ENCODE peak calls at places on chromosomes 12 and 14, in ten cellular contexts. One of them, this sample, is unnamed.

GRCh38 chr14:80607430-80608200 is 333.9 kb downstream of the CEP128 start:
- DNase-seq in K562: no peak
- DNase-seq in sigmoid colon: no peak
- DNase-seq in GM12878: no peak
- DNase-seq in transverse colon: no peak
- DNase-seq in H1: no peak
- DNase-seq in esophagus muscularis mucosa: no peak
- DNase-seq in HepG2: no peak
- DNase-seq in suprapubic skin: no peak
- DNase-seq in upper lobe of left lung: no peak
- DNase-seq in this sample: no peak

GRCh38 chr12:29818925-29819324 is 35.2 kb upstream of the TMTC1 start:
- DNase-seq in H1: no peak
- DNase-seq in transverse colon: no peak
- DNase-seq in sigmoid colon: no peak
- DNase-seq in esophagus muscularis mucosa: no peak
- DNase-seq in HepG2: no peak
- DNase-seq in suprapubic skin: no peak
- DNase-seq in K562: no peak
- DNase-seq in upper lobe of left lung: no peak
- DNase-seq in GM12878: no peak
- DNase-seq in this sample: no peak

GRCh38 chr12:31817120-31817519 is 88.3 kb upstream of the AMN1 start:
- DNase-seq in sigmoid colon: no peak
- DNase-seq in esophagus muscularis mucosa: no peak
- DNase-seq in K562: no peak
- DNase-seq in suprapubic skin: no peak
- DNase-seq in H1: no peak
- DNase-seq in HepG2: no peak
- DNase-seq in transverse colon: no peak
- DNase-seq in upper lobe of left lung: no peak
- DNase-seq in GM12878: no peak
- DNase-seq in this sample: no peak

GRCh38 chr14:26966942-26967341 is 369.1 kb upstream of the NOVA1 start:
- DNase-seq in upper lobe of left lung: no peak
- DNase-seq in suprapubic skin: no peak
- DNase-seq in K562: no peak
- DNase-seq in esophagus muscularis mucosa: no peak
- DNase-seq in HepG2: no peak
- DNase-seq in GM12878: no peak
- DNase-seq in transverse colon: no peak
- DNase-seq in sigmoid colon: peak
- DNase-seq in H1: no peak
- DNase-seq in this sample: no peak

GRCh38 chr12:83378186-83378727 is 691.6 kb downstream of the TMTC2 start:
- DNase-seq in H1: no peak
- DNase-seq in upper lobe of left lung: peak
- DNase-seq in sigmoid colon: no peak
- DNase-seq in esophagus muscularis mucosa: no peak
- DNase-seq in suprapubic skin: no peak
- DNase-seq in transverse colon: no peak
- DNase-seq in HepG2: no peak
- DNase-seq in GM12878: no peak
- DNase-seq in K562: no peak
- DNase-seq in this sample: no peak

GRCh38 chr12:48542300-48542928 is 17.0 kb downstream of the OR8S1 start:
- DNase-seq in sigmoid colon: no peak
- DNase-seq in GM12878: no peak
- DNase-seq in esophagus muscularis mucosa: no peak
- DNase-seq in upper lobe of left lung: peak
- DNase-seq in K562: peak
- DNase-seq in HepG2: peak
- DNase-seq in transverse colon: peak
- DNase-seq in H1: peak
- DNase-seq in suprapubic skin: no peak
- DNase-seq in this sample: peak

GRCh38 chr12:24069532-24070395 is 120.3 kb upstream of the SOX5 start:
- DNase-seq in sigmoid colon: no peak
- DNase-seq in upper lobe of left lung: no peak
- DNase-seq in GM12878: no peak
- DNase-seq in transverse colon: peak
- DNase-seq in esophagus muscularis mucosa: no peak
- DNase-seq in K562: peak
- DNase-seq in H1: no peak
- DNase-seq in HepG2: peak
- DNase-seq in suprapubic skin: no peak
- DNase-seq in this sample: no peak

GRCh38 chr12:39230086-39230485 is 212.8 kb downstream of the KIF21A start:
- DNase-seq in K562: no peak
- DNase-seq in upper lobe of left lung: no peak
- DNase-seq in GM12878: no peak
- DNase-seq in sigmoid colon: no peak
- DNase-seq in transverse colon: no peak
- DNase-seq in suprapubic skin: no peak
- DNase-seq in H1: no peak
- DNase-seq in esophagus muscularis mucosa: no peak
- DNase-seq in HepG2: no peak
- DNase-seq in this sample: no peak

GRCh38 chr12:57896437-57897201 is 44.7 kb upstream of the ATP23 start:
- DNase-seq in K562: no peak
- DNase-seq in sigmoid colon: peak
- DNase-seq in transverse colon: peak
- DNase-seq in H1: peak
- DNase-seq in esophagus muscularis mucosa: no peak
- DNase-seq in GM12878: no peak
- DNase-seq in suprapubic skin: peak
- DNase-seq in upper lobe of left lung: peak
- DNase-seq in HepG2: no peak
- DNase-seq in this sample: peak
- TF ChIP-seq POLR2AphosphoS5 in K562: no peak
- TF ChIP-seq POLR2AphosphoS5 in sigmoid colon: peak
- TF ChIP-seq POLR2AphosphoS5 in transverse colon: peak
- TF ChIP-seq POLR2AphosphoS5 in H1: no peak
- TF ChIP-seq POLR2AphosphoS5 in esophagus muscularis mucosa: peak
- TF ChIP-seq POLR2AphosphoS5 in GM12878: no peak
- TF ChIP-seq POLR2AphosphoS5 in suprapubic skin: no peak
- TF ChIP-seq POLR2AphosphoS5 in upper lobe of left lung: peak
- TF ChIP-seq POLR2AphosphoS5 in HepG2: no peak
- TF ChIP-seq POLR2AphosphoS5 in this sample: peak

GRCh38 chr14:67674139-67674479 is 323 bp downstream of the VTI1B start:
- DNase-seq in upper lobe of left lung: peak
- DNase-seq in sigmoid colon: peak
- DNase-seq in transverse colon: peak
- DNase-seq in esophagus muscularis mucosa: no peak
- DNase-seq in H1: peak
- DNase-seq in HepG2: peak
- DNase-seq in suprapubic skin: peak
- DNase-seq in GM12878: no peak
- DNase-seq in K562: peak
- DNase-seq in this sample: peak

GRCh38 chr14:67675219-67675582 is 769 bp upstream of the VTI1B start:
- DNase-seq in K562: no peak
- DNase-seq in esophagus muscularis mucosa: no peak
- DNase-seq in upper lobe of left lung: no peak
- DNase-seq in transverse colon: no peak
- DNase-seq in suprapubic skin: no peak
- DNase-seq in sigmoid colon: no peak
- DNase-seq in GM12878: no peak
- DNase-seq in HepG2: no peak
- DNase-seq in H1: no peak
- DNase-seq in this sample: no peak

GRCh38 chr14:67673451-67673850 is 981 bp downstream of the VTI1B start:
- DNase-seq in HepG2: no peak
- DNase-seq in upper lobe of left lung: no peak
- DNase-seq in suprapubic skin: no peak
- DNase-seq in esophagus muscularis mucosa: no peak
- DNase-seq in H1: no peak
- DNase-seq in sigmoid colon: no peak
- DNase-seq in GM12878: no peak
- DNase-seq in transverse colon: no peak
- DNase-seq in K562: no peak
- DNase-seq in this sample: no peak

GRCh38 chr14:67680121-67680602 is 5.7 kb upstream of the VTI1B start:
- DNase-seq in sigmoid colon: no peak
- DNase-seq in esophagus muscularis mucosa: no peak
- DNase-seq in upper lobe of left lung: no peak
- DNase-seq in HepG2: no peak
- DNase-seq in transverse colon: no peak
- DNase-seq in H1: no peak
- DNase-seq in suprapubic skin: no peak
- DNase-seq in K562: peak
- DNase-seq in GM12878: peak
- DNase-seq in this sample: no peak

GRCh38 chr14:67674480-67675218 is at the start of gene VTI1B:
- DNase-seq in K562: peak
- DNase-seq in upper lobe of left lung: peak
- DNase-seq in transverse colon: peak
- DNase-seq in H1: peak
- DNase-seq in HepG2: peak
- DNase-seq in sigmoid colon: peak
- DNase-seq in esophagus muscularis mucosa: no peak
- DNase-seq in GM12878: no peak
- DNase-seq in suprapubic skin: peak
- DNase-seq in this sample: peak
- TF ChIP-seq POLR2A in K562: peak
- TF ChIP-seq POLR2A in upper lobe of left lung: peak
- TF ChIP-seq POLR2A in transverse colon: peak
- TF ChIP-seq POLR2A in H1: peak
- TF ChIP-seq POLR2A in HepG2: peak
- TF ChIP-seq POLR2A in sigmoid colon: peak
- TF ChIP-seq POLR2A in esophagus muscularis mucosa: peak
- TF ChIP-seq POLR2A in GM12878: peak
- TF ChIP-seq POLR2A in suprapubic skin: peak
- TF ChIP-seq POLR2A in this sample: no peak

DNA sequence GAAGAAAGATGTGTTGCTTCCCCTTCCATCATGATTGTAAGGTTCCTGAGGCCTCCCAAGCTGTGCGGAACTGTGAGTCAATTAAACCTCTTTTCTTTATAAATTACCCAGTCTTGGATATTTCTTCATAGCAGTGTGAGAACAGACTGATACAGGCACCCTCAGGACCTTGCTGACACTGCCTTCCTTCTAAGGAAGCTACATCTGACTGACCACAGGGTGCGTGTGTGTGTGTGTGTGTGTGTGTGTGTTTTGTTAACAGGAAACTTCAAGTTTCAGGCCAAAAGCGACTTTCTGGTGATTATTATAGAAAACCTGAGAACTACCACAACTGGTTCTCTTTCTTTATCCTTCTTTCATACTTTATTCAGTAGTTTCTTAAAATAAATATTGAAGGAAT is 149.0 kb downstream of the CAPZA3 start:
- DNase-seq in HepG2: no peak
- DNase-seq in H1: no peak
- DNase-seq in suprapubic skin: no peak
- DNase-seq in transverse colon: no peak
- DNase-seq in GM12878: no peak
- DNase-seq in sigmoid colon: no peak
- DNase-seq in esophagus muscularis mucosa: no peak
- DNase-seq in K562: no peak
- DNase-seq in upper lobe of left lung: no peak
- DNase-seq in this sample: no peak
- TF ChIP-seq EP300 in HepG2: no peak
- TF ChIP-seq EP300 in H1: no peak
- TF ChIP-seq EP300 in suprapubic skin: no peak
- TF ChIP-seq EP300 in transverse colon: no peak
- TF ChIP-seq EP300 in GM12878: no peak
- TF ChIP-seq EP300 in sigmoid colon: no peak
- TF ChIP-seq EP300 in esophagus muscularis mucosa: no peak
- TF ChIP-seq EP300 in K562: no peak
- TF ChIP-seq EP300 in upper lobe of left lung: no peak
- TF ChIP-seq EP300 in this sample: no peak

GRCh38 chr12:26830783-26831601 is 2.0 kb downstream of the ITPR2 start:
- DNase-seq in upper lobe of left lung: no peak
- DNase-seq in GM12878: no peak
- DNase-seq in sigmoid colon: no peak
- DNase-seq in transverse colon: no peak
- DNase-seq in suprapubic skin: no peak
- DNase-seq in H1: no peak
- DNase-seq in HepG2: no peak
- DNase-seq in esophagus muscularis mucosa: no peak
- DNase-seq in K562: no peak
- DNase-seq in this sample: no peak

GRCh38 chr12:26833692-26834168 is 736 bp upstream of the ITPR2 start:
- DNase-seq in upper lobe of left lung: peak
- DNase-seq in GM12878: no peak
- DNase-seq in K562: peak
- DNase-seq in H1: peak
- DNase-seq in HepG2: no peak
- DNase-seq in esophagus muscularis mucosa: no peak
- DNase-seq in sigmoid colon: peak
- DNase-seq in suprapubic skin: no peak
- DNase-seq in transverse colon: peak
- DNase-seq in this sample: peak

GRCh38 chr12:26830358-26830757 is 2.6 kb downstream of the ITPR2 start:
- DNase-seq in sigmoid colon: no peak
- DNase-seq in esophagus muscularis mucosa: no peak
- DNase-seq in transverse colon: no peak
- DNase-seq in K562: no peak
- DNase-seq in HepG2: no peak
- DNase-seq in H1: no peak
- DNase-seq in suprapubic skin: no peak
- DNase-seq in upper lobe of left lung: no peak
- DNase-seq in GM12878: no peak
- DNase-seq in this sample: no peak

GRCh38 chr12:26832817-26833691 is at the start of gene ITPR2:
- DNase-seq in H1: peak
- DNase-seq in HepG2: peak
- DNase-seq in GM12878: peak
- DNase-seq in suprapubic skin: peak
- DNase-seq in upper lobe of left lung: peak
- DNase-seq in esophagus muscularis mucosa: peak
- DNase-seq in sigmoid colon: peak
- DNase-seq in transverse colon: peak
- DNase-seq in K562: peak
- DNase-seq in this sample: peak

DNA sequence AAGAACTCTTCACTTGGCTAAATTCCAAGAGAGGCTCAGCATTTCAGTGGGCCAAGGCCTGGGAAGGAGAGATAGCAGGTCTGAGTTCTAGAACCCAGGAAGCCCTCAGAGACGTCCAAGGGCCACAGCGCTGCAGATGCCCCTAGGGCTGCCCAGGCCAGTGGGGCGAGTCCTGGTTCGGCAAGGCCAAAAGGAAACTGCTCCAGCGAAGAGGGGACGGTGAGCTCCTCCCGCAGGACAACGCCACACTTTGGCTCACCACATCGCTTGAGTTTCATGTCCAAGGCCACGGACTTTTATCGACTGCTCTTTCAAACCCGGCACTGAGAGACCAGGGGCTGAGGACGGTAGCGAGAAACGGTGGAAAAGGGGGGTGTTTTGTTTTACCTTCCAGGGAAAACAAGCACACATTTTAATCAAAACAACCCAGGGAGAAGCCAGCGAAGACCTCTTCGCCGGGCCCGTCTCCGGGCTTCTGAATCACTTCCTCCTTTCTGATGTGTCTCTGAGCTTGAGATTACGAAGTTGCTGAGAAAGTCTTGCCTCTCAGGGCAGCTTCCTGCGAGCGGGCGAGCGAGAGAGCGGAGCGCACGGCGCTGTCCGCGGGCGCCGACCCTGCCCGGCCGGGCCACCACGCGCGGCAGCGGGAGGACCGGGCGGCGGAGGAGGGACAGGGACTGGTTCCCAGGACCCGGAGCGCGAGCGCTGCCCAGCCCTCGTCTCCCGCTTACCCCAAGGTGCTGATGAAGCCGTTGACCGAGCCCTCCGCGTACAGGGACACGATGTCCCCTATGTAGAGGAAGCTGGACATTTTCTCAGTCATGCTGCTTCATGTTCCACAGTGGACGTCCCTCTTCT is 806 bp downstream of the ITPR2 start:
- DNase-seq in suprapubic skin: peak
- DNase-seq in upper lobe of left lung: peak
- DNase-seq in esophagus muscularis mucosa: no peak
- DNase-seq in K562: peak
- DNase-seq in HepG2: peak
- DNase-seq in sigmoid colon: peak
- DNase-seq in GM12878: no peak
- DNase-seq in transverse colon: peak
- DNase-seq in H1: peak
- DNase-seq in this sample: peak
- TF ChIP-seq POLR2AphosphoS5 in suprapubic skin: no peak
- TF ChIP-seq POLR2AphosphoS5 in upper lobe of left lung: no peak
- TF ChIP-seq POLR2AphosphoS5 in esophagus muscularis mucosa: peak
- TF ChIP-seq POLR2AphosphoS5 in K562: peak
- TF ChIP-seq POLR2AphosphoS5 in HepG2: no peak
- TF ChIP-seq POLR2AphosphoS5 in sigmoid colon: peak
- TF ChIP-seq POLR2AphosphoS5 in GM12878: peak
- TF ChIP-seq POLR2AphosphoS5 in transverse colon: peak
- TF ChIP-seq POLR2AphosphoS5 in H1: no peak
- TF ChIP-seq POLR2AphosphoS5 in this sample: peak